ENCODE peak calls at places on chromosomes 2 and 18, in four cellular contexts. One of them, this sample, is unnamed.

GRCh38 chr18:28007841-28008240 is 169.1 kb downstream of the CDH2 start:
- DNase-seq in NCI-H226: peak; percentile 80
- DNase-seq in CD8-positive, alpha-beta T cell: no peak
- DNase-seq in neuronal stem cell: no peak
- DNase-seq in this sample: no peak

GRCh38 chr18:74185860-74186259 is 37.5 kb downstream of the TIMM21 start:
- DNase-seq in CD8-positive, alpha-beta T cell: no peak
- DNase-seq in NCI-H226: no peak
- DNase-seq in neuronal stem cell: no peak
- DNase-seq in this sample: no peak

GRCh38 chr2:225735844-225736243 is 336.3 kb downstream of the NYAP2 start:
- DNase-seq in neuronal stem cell: no peak
- DNase-seq in CD8-positive, alpha-beta T cell: no peak
- DNase-seq in NCI-H226: peak; percentile 82
- DNase-seq in this sample: peak; percentile 74

GRCh38 chr2:56448403-56448998 is 264.7 kb downstream of the CCDC85A start:
- DNase-seq in NCI-H226: peak; percentile 48
- DNase-seq in CD8-positive, alpha-beta T cell: no peak
- DNase-seq in neuronal stem cell: no peak
- DNase-seq in this sample: peak; percentile 50

GRCh38 chr18:6982398-6982797 is 135.2 kb downstream of the LAMA1 start:
- DNase-seq in neuronal stem cell: no peak
- DNase-seq in NCI-H226: no peak
- DNase-seq in CD8-positive, alpha-beta T cell: no peak
- DNase-seq in this sample: no peak

GRCh38 chr2:189128961-189129360 is 50.6 kb downstream of the COL5A2 start:
- DNase-seq in CD8-positive, alpha-beta T cell: no peak
- DNase-seq in neuronal stem cell: no peak
- DNase-seq in NCI-H226: no peak
- DNase-seq in this sample: no peak

GRCh38 chr2:197229509-197230458 is 80.8 kb downstream of the ANKRD44 start:
- DNase-seq in neuronal stem cell: no peak
- DNase-seq in NCI-H226: no peak
- DNase-seq in CD8-positive, alpha-beta T cell: no peak
- DNase-seq in this sample: no peak

GRCh38 chr18:32104516-32104915 is 12.8 kb downstream of the RNF138 start:
- DNase-seq in NCI-H226: no peak
- DNase-seq in neuronal stem cell: no peak
- DNase-seq in CD8-positive, alpha-beta T cell: no peak
- DNase-seq in this sample: no peak

GRCh38 chr2:134462791-134463725 is 209.2 kb downstream of the MGAT5 start:
- DNase-seq in NCI-H226: no peak
- DNase-seq in neuronal stem cell: no peak
- DNase-seq in CD8-positive, alpha-beta T cell: no peak
- DNase-seq in this sample: no peak

GRCh38 chr18:12839526-12840196 is 44.4 kb downstream of the PTPN2 start:
- DNase-seq in NCI-H226: no peak
- DNase-seq in neuronal stem cell: no peak
- DNase-seq in CD8-positive, alpha-beta T cell: no peak
- DNase-seq in this sample: no peak

GRCh38 chr2:201402651-201403573 is 45.8 kb upstream of the FLACC1 start:
- DNase-seq in neuronal stem cell: no peak
- DNase-seq in NCI-H226: no peak
- DNase-seq in CD8-positive, alpha-beta T cell: no peak
- DNase-seq in this sample: no peak

GRCh38 chr18:21004721-21005120 is 106.9 kb downstream of the ROCK1 start:
- DNase-seq in CD8-positive, alpha-beta T cell: no peak
- DNase-seq in neuronal stem cell: no peak
- DNase-seq in NCI-H226: no peak
- DNase-seq in this sample: peak; percentile 9

GRCh38 chr2:65499216-65499615 is 66.8 kb upstream of the SPRED2 start:
- DNase-seq in CD8-positive, alpha-beta T cell: no peak
- DNase-seq in neuronal stem cell: no peak
- DNase-seq in NCI-H226: no peak
- DNase-seq in this sample: no peak

GRCh38 chr2:107595749-107596148 is 230.9 kb upstream of the RGPD4 start:
- DNase-seq in CD8-positive, alpha-beta T cell: no peak
- DNase-seq in NCI-H226: no peak
- DNase-seq in neuronal stem cell: no peak
- DNase-seq in this sample: peak; percentile 74

GRCh38 chr2:232480201-232481190 is 7.1 kb downstream of the ECEL1 start:
- DNase-seq in NCI-H226: no peak
- DNase-seq in CD8-positive, alpha-beta T cell: no peak
- DNase-seq in neuronal stem cell: no peak
- DNase-seq in this sample: no peak

GRCh38 chr2:73197579-73197978 is 4.8 kb upstream of the NOTO start:
- DNase-seq in NCI-H226: no peak
- DNase-seq in CD8-positive, alpha-beta T cell: no peak
- DNase-seq in neuronal stem cell: no peak
- DNase-seq in this sample: peak; percentile 92

GRCh38 chr2:127631184-127631996 is 14.6 kb upstream of the GPR17 start:
- DNase-seq in CD8-positive, alpha-beta T cell: no peak
- DNase-seq in NCI-H226: no peak
- DNase-seq in neuronal stem cell: no peak
- DNase-seq in this sample: no peak

GRCh38 chr2:19810637-19811036 is 91.1 kb downstream of the TTC32 start:
- DNase-seq in NCI-H226: no peak
- DNase-seq in neuronal stem cell: no peak
- DNase-seq in CD8-positive, alpha-beta T cell: no peak
- DNase-seq in this sample: no peak

GRCh38 chr2:1645761-1646476 is 98.4 kb downstream of the PXDN start:
- DNase-seq in CD8-positive, alpha-beta T cell: no peak
- DNase-seq in neuronal stem cell: no peak
- DNase-seq in NCI-H226: no peak
- DNase-seq in this sample: no peak

GRCh38 chr2:30235008-30235655 is 3.8 kb downstream of the LBH start:
- DNase-seq in neuronal stem cell: no peak
- DNase-seq in CD8-positive, alpha-beta T cell: peak; percentile 72
- DNase-seq in NCI-H226: no peak
- DNase-seq in this sample: no peak

GRCh38 chr18:41875094-41875780 is 79.8 kb upstream of the PIK3C3 start:
- DNase-seq in CD8-positive, alpha-beta T cell: no peak
- DNase-seq in NCI-H226: peak; percentile 68
- DNase-seq in neuronal stem cell: no peak
- DNase-seq in this sample: peak; percentile 66

GRCh38 chr2:236294647-236295046 is 30.4 kb upstream of the ASB18 start:
- DNase-seq in NCI-H226: no peak
- DNase-seq in CD8-positive, alpha-beta T cell: no peak
- DNase-seq in neuronal stem cell: no peak
- DNase-seq in this sample: no peak

GRCh38 chr2:134527398-134527797 is 191.4 kb downstream of the TMEM163 start:
- DNase-seq in NCI-H226: no peak
- DNase-seq in CD8-positive, alpha-beta T cell: no peak
- DNase-seq in neuronal stem cell: no peak
- DNase-seq in this sample: no peak

GRCh38 chr2:150526827-150527226 is 39.4 kb upstream of the RND3 start:
- DNase-seq in neuronal stem cell: no peak
- DNase-seq in NCI-H226: peak; percentile 92
- DNase-seq in CD8-positive, alpha-beta T cell: no peak
- DNase-seq in this sample: peak; percentile 96

GRCh38 chr2:103361712-103362111 is 599.9 kb downstream of the TMEM182 start:
- DNase-seq in neuronal stem cell: no peak
- DNase-seq in NCI-H226: no peak
- DNase-seq in CD8-positive, alpha-beta T cell: no peak
- DNase-seq in this sample: no peak

GRCh38 chr2:127066942-127067341 is 40.0 kb downstream of the BIN1 start:
- DNase-seq in NCI-H226: no peak
- DNase-seq in CD8-positive, alpha-beta T cell: no peak
- DNase-seq in neuronal stem cell: no peak
- DNase-seq in this sample: no peak

GRCh38 chr2:150060341-150060740 is 427.1 kb downstream of the RND3 start:
- DNase-seq in CD8-positive, alpha-beta T cell: no peak
- DNase-seq in neuronal stem cell: no peak
- DNase-seq in NCI-H226: no peak
- DNase-seq in this sample: no peak

GRCh38 chr18:8091042-8091441 is 518.2 kb upstream of the RAB12 start:
- DNase-seq in NCI-H226: no peak
- DNase-seq in neuronal stem cell: no peak
- DNase-seq in CD8-positive, alpha-beta T cell: no peak
- DNase-seq in this sample: no peak

GRCh38 chr2:229201522-229201921 is 69.6 kb downstream of the PID1 start:
- DNase-seq in CD8-positive, alpha-beta T cell: no peak
- DNase-seq in neuronal stem cell: no peak
- DNase-seq in NCI-H226: no peak
- DNase-seq in this sample: no peak

GRCh38 chr2:26711457-26712155 is 19.1 kb downstream of the KCNK3 start:
- DNase-seq in NCI-H226: no peak
- DNase-seq in neuronal stem cell: no peak
- DNase-seq in CD8-positive, alpha-beta T cell: no peak
- DNase-seq in this sample: no peak

GRCh38 chr18:4599312-4599711 is 144.2 kb upstream of the DLGAP1 start:
- DNase-seq in CD8-positive, alpha-beta T cell: no peak
- DNase-seq in NCI-H226: no peak
- DNase-seq in neuronal stem cell: no peak
- DNase-seq in this sample: no peak

GRCh38 chr2:164837807-164838206 is 3.8 kb downstream of the COBLL1 start:
- DNase-seq in NCI-H226: no peak
- DNase-seq in neuronal stem cell: no peak
- DNase-seq in CD8-positive, alpha-beta T cell: no peak
- DNase-seq in this sample: no peak

GRCh38 chr2:189613077-189613636 is 32.6 kb upstream of the SLC40A1 start:
- DNase-seq in NCI-H226: peak; percentile 96
- DNase-seq in neuronal stem cell: no peak
- DNase-seq in CD8-positive, alpha-beta T cell: no peak
- DNase-seq in this sample: no peak

GRCh38 chr2:3062476-3063260 is 314.9 kb downstream of the EIPR1 start:
- DNase-seq in neuronal stem cell: no peak
- DNase-seq in NCI-H226: no peak
- DNase-seq in CD8-positive, alpha-beta T cell: no peak
- DNase-seq in this sample: no peak

GRCh38 chr2:46451131-46451711 is 28.1 kb upstream of the TMEM247 start:
- DNase-seq in NCI-H226: no peak
- DNase-seq in neuronal stem cell: no peak
- DNase-seq in CD8-positive, alpha-beta T cell: no peak
- DNase-seq in this sample: peak; percentile 52

GRCh38 chr2:136917281-136917680 is 151.9 kb downstream of the THSD7B start:
- DNase-seq in neuronal stem cell: peak; percentile 8
- DNase-seq in NCI-H226: no peak
- DNase-seq in CD8-positive, alpha-beta T cell: no peak
- DNase-seq in this sample: no peak

This sample was measured in foreskin keratinocyte.